ENCODE peak calls at places on chromosomes 11 and 22, in four cellular contexts. M, C, D and N are unnamed samples. For H3K27me3 and H3K4me1, the result is how much of the 10 kb centered on the place peaks cover.

GRCh38 chr11:57340228-57340627 is 2.1 kb downstream of the P2RX3 start:
- DNase-seq in M (no peak), C (no peak), D (no peak), N (no peak)

GRCh38 chr11:94924074-94925031 is 49.0 kb downstream of the CWC15 start:
- DNase-seq in M (no peak), C (no peak), D (no peak), N (no peak)

GRCh38 chr11:78044706-78045105 is 19.0 kb upstream of the THRSP start:
- DNase-seq in M (no peak), C (peak), D (peak), N (peak)

GRCh38 chr11:18312012-18312411 is 9.9 kb downstream of the HPS5 start:
- DNase-seq in M (no peak), C (no peak), D (no peak), N (no peak)

GRCh38 chr22:36362819-36363377 is 24.9 kb downstream of the MYH9 start:
- DNase-seq in M (no peak), C (no peak), D (no peak), N (no peak)

GRCh38 chr22:22111267-22111751 is 128.7 kb upstream of the TOP3B start:
- DNase-seq in M (no peak), C (no peak), D (no peak), N (no peak)

GRCh38 chr22:33865996-33866395 is 54.3 kb downstream of the LARGE1 start:
- DNase-seq in M (no peak), C (no peak), D (peak), N (no peak)

GRCh38 chr11:2802389-2803185 is 83.0 kb downstream of the CDKN1C start:
- DNase-seq in M (no peak), C (peak), D (peak), N (peak)

GRCh38 chr11:92632510-92632909 is 336.9 kb upstream of the MTNR1B start:
- DNase-seq in M (no peak), C (no peak), D (no peak), N (no peak)

GRCh38 chr11:74494916-74495315 is 1.4 kb upstream of the LIPT2 start:
- DNase-seq in M (no peak), C (no peak), D (no peak), N (no peak)

GRCh38 chr22:36334838-36335603 is 52.7 kb downstream of the MYH9 start:
- DNase-seq in M (no peak), C (no peak), D (no peak), N (peak)

GRCh38 chr11:25453471-25453870 is 878.5 kb upstream of the ANO3 start:
- DNase-seq in M (no peak), C (no peak), D (no peak), N (no peak)

GRCh38 chr11:20042025-20042639 is 118.1 kb downstream of the DBX1 start:
- DNase-seq in M (no peak), C (no peak), D (no peak), N (no peak)

GRCh38 chr22:35657571-35658312 is 9.5 kb downstream of the APOL6 start:
- DNase-seq in M (no peak), C (no peak), D (no peak), N (no peak)

GRCh38 chr11:99937330-99937729 is 749.8 kb upstream of the ARHGAP42 start:
- DNase-seq in M (no peak), C (no peak), D (no peak), N (no peak)

GRCh38 chr22:36048911-36049677 is 20.5 kb upstream of the RBFOX2 start:
- DNase-seq in M (no peak), C (no peak), D (no peak), N (no peak)

GRCh38 chr11:73784080-73784634 is 3.5 kb upstream of the MRPL48 start:
- DNase-seq in M (peak), C (no peak), D (no peak), N (no peak)

GRCh38 chr11:1138053-1138452 is 19.7 kb upstream of the MUC5AC start:
- DNase-seq in M (no peak), C (no peak), D (no peak), N (no peak)

GRCh38 chr22:34975721-34976120 is 90.2 kb upstream of the ISX start:
- DNase-seq in M (no peak), C (no peak), D (no peak), N (no peak)

GRCh38 chr11:102850973-102851745 is 7.8 kb upstream of the MMP3 start:
- DNase-seq in M (no peak), C (no peak), D (peak), N (no peak)

GRCh38 chr11:36364551-36364950 is 68.5 kb downstream of the PRR5L start:
- DNase-seq in M (no peak), C (no peak), D (peak), N (no peak)

GRCh38 chr11:61460474-61460881 is 30.6 kb downstream of the SDHAF2 start:
- DNase-seq in M (no peak), C (no peak), D (no peak), N (peak)

GRCh38 chr22:50190182-50190951 is 4.7 kb downstream of the TRABD start:
- DNase-seq in M (peak), C (peak), D (peak), N (peak)

GRCh38 chr22:18965526-18966421 is 29.7 kb upstream of the PRODH start:
- DNase-seq in M (no peak), C (no peak), D (no peak), N (no peak)

GRCh38 chr11:58503361-58503856 is 4.5 kb downstream of the OR5B21 start:
- DNase-seq in M (no peak), C (no peak), D (no peak), N (no peak)

GRCh38 chr22:37336474-37337028 is 54.2 kb downstream of the CYTH4 start:
- DNase-seq in M (no peak), C (no peak), D (peak), N (no peak)

GRCh38 chr11:34234086-34234740 is 123.6 kb downstream of the ABTB2 start:
- DNase-seq in M (peak), C (peak), D (peak), N (peak)

GRCh38 chr11:114132944-114133394 is 73.5 kb downstream of the ZBTB16 start:
- DNase-seq in M (no peak), C (no peak), D (no peak), N (no peak)

GRCh38 chr22:47295982-47296381 is 533.5 kb downstream of the TBC1D22A start:
- DNase-seq in M (no peak), C (no peak), D (no peak), N (no peak)

GRCh38 chr11:125948278-125949051 is 2.6 kb downstream of the VSIG10L2 start:
- DNase-seq in M (no peak), C (no peak), D (no peak), N (no peak)

GRCh38 chr22:50540352-50540751 is 5.3 kb upstream of the KLHDC7B start:
- DNase-seq in M (no peak), C (no peak), D (no peak), N (no peak)

GRCh38 chr22:43042101-43042780 is 27.3 kb upstream of the PACSIN2 start:
- DNase-seq in M (no peak), C (no peak), D (no peak), N (no peak)

GRCh38 chr11:30553521-30554110 is 32.5 kb downstream of the MPPED2 start:
- DNase-seq in M (no peak), C (no peak), D (no peak), N (no peak)

GRCh38 chr22:40237788-40238424 is 60.2 kb downstream of the TNRC6B start:
- DNase-seq in M (no peak), C (no peak), D (no peak), N (no peak)

GRCh38 chr11:12377106-12377823 is at the start of gene PARVA:
- DNase-seq in M (peak), C (peak), D (peak), N (peak)

GRCh38 chr11:114909866-114910265 is 231.5 kb downstream of the NXPE2 start:
- DNase-seq in M (no peak), C (no peak), D (no peak), N (no peak)

GRCh38 chr11:130467116-130467990 is 18.9 kb downstream of the ADAMTS15 start:
- DNase-seq in M (no peak), C (no peak), D (no peak), N (no peak)

GRCh38 chr11:71562120-71562519 is 3.2 kb upstream of the KRTAP5-10 start:
- DNase-seq in M (peak), C (no peak), D (no peak), N (no peak)

GRCh38 chr11:66142370-66143263 is 72.5 kb downstream of the PACS1 start:
- DNase-seq in M (peak), C (no peak), D (no peak), N (no peak)

DNA sequence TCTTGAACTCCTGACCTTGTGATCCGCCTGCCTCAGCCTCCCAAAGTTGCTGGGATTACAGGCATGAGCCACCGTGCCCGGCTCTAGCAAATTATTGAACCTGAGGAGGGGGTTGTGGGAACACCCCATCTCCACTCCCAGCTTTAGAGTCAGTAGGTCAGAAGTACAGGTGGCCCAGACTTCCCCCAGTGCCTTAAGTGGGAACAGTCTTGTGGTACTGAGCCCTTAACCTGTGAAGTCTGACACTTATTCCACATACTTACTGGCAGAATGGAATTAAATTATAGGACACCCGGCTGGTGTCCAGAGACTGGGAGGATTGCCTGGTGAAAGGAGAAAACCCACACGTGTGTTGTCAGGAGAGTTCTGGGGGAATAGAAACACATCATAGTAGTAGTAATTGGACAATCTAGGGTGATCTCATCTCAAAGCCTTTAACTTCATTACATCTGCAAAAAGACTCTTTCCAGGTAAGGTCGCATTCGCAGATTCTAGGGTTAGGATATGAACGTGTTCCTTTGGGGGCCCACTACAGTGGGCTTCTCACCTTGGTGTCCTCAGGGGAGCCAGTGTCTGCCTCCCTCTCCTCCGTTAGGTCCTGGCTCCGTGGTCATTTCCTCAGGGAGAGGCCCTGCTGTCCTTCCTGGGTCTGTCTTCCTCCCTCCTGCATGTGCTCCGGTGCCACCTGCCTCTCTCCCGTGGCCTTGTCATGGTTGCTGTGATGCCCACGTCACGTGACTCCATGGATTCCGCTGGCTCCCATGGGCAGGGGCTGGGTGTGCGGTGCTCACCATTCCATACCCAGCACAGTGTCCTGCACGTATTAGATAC is 63.8 kb downstream of the BCR start:
- DNase-seq in M (no peak), C (no peak), D (no peak), N (no peak)
- H3K27ac ChIP-seq in M (no peak), C (no peak), D (no peak), N (no peak)

GRCh38 chr11:131785801-131786200 is 415.4 kb downstream of the NTM start:
- DNase-seq in M (no peak), C (no peak), D (no peak), N (no peak)
- H3K27me3 ChIP-seq in M (under half), C (under half), D (under half), N (under half)

GRCh38 chr11:134646561-134646960 is 234.5 kb upstream of the B3GAT1 start:
- DNase-seq in M (no peak), C (no peak), D (no peak), N (no peak)
- H3K4me1 ChIP-seq in M (under half), C (under half), D (under half), N (under half)

GRCh38 chr11:45964911-45965389 is 42.5 kb downstream of the LARGE2 start:
- DNase-seq in M (peak), C (peak), D (peak), N (peak)
- H3K27ac ChIP-seq in M (no peak), C (no peak), D (no peak), N (peak)

GRCh38 chr11:15716550-15716949 is 601.8 kb downstream of the INSC start:
- DNase-seq in M (no peak), C (no peak), D (no peak), N (no peak)
- H3K27me3 ChIP-seq in M (under half), C (under half), D (under half), N (under half)